ENCODE peak calls at places on chromosome 12, in seven cellular contexts. One of them, this sample, is unnamed.

GRCh38 chr12:111404362-111405148 is 1.2 kb upstream of the SH2B3 start:
- DNase-seq in dorsolateral prefrontal cortex: no peak
- DNase-seq in esophagus muscularis mucosa: no peak
- DNase-seq in heart left ventricle: peak
- DNase-seq in upper lobe of right lung: no peak
- DNase-seq in colonic mucosa: peak
- DNase-seq in MM.1S: no peak
- DNase-seq in this sample: no peak

GRCh38 chr12:112419269-112420133 is 754 bp downstream of the PTPN11 start:
- DNase-seq in upper lobe of right lung: peak
- DNase-seq in colonic mucosa: peak
- DNase-seq in MM.1S: peak
- DNase-seq in dorsolateral prefrontal cortex: no peak
- DNase-seq in esophagus muscularis mucosa: peak
- DNase-seq in heart left ventricle: peak
- DNase-seq in this sample: no peak

GRCh38 chr12:62637679-62638078 is 171.1 kb downstream of the MON2 start:
- DNase-seq in heart left ventricle: no peak
- DNase-seq in colonic mucosa: no peak
- DNase-seq in dorsolateral prefrontal cortex: no peak
- DNase-seq in esophagus muscularis mucosa: no peak
- DNase-seq in MM.1S: no peak
- DNase-seq in upper lobe of right lung: no peak
- DNase-seq in this sample: no peak

GRCh38 chr12:58765653-58766554 is 154.4 kb downstream of the LRIG3 start:
- DNase-seq in dorsolateral prefrontal cortex: no peak
- DNase-seq in MM.1S: no peak
- DNase-seq in heart left ventricle: no peak
- DNase-seq in colonic mucosa: no peak
- DNase-seq in esophagus muscularis mucosa: no peak
- DNase-seq in upper lobe of right lung: no peak
- DNase-seq in this sample: no peak

GRCh38 chr12:87813476-87814234 is 215.5 kb downstream of the C12orf50 start:
- DNase-seq in dorsolateral prefrontal cortex: no peak
- DNase-seq in heart left ventricle: no peak
- DNase-seq in esophagus muscularis mucosa: no peak
- DNase-seq in upper lobe of right lung: no peak
- DNase-seq in MM.1S: no peak
- DNase-seq in colonic mucosa: no peak
- DNase-seq in this sample: no peak

GRCh38 chr12:52726451-52726850 is 23.1 kb upstream of the KRT77 start:
- DNase-seq in colonic mucosa: no peak
- DNase-seq in dorsolateral prefrontal cortex: no peak
- DNase-seq in heart left ventricle: no peak
- DNase-seq in MM.1S: no peak
- DNase-seq in upper lobe of right lung: no peak
- DNase-seq in esophagus muscularis mucosa: no peak
- DNase-seq in this sample: no peak

GRCh38 chr12:100851637-100852036 is 57.1 kb downstream of the ANO4 start:
- DNase-seq in esophagus muscularis mucosa: no peak
- DNase-seq in upper lobe of right lung: no peak
- DNase-seq in MM.1S: no peak
- DNase-seq in dorsolateral prefrontal cortex: no peak
- DNase-seq in heart left ventricle: no peak
- DNase-seq in colonic mucosa: no peak
- DNase-seq in this sample: no peak

GRCh38 chr12:128784030-128784770 is 39.6 kb downstream of the SLC15A4 start:
- DNase-seq in MM.1S: no peak
- DNase-seq in upper lobe of right lung: peak
- DNase-seq in heart left ventricle: no peak
- DNase-seq in dorsolateral prefrontal cortex: no peak
- DNase-seq in colonic mucosa: no peak
- DNase-seq in esophagus muscularis mucosa: no peak
- DNase-seq in this sample: no peak

GRCh38 chr12:113239811-113240331 is 18.6 kb downstream of the TPCN1 start:
- DNase-seq in upper lobe of right lung: no peak
- DNase-seq in colonic mucosa: peak
- DNase-seq in MM.1S: no peak
- DNase-seq in heart left ventricle: no peak
- DNase-seq in esophagus muscularis mucosa: no peak
- DNase-seq in dorsolateral prefrontal cortex: no peak
- DNase-seq in this sample: no peak

GRCh38 chr12:100413006-100413405 is 56.1 kb downstream of the SLC17A8 start:
- DNase-seq in upper lobe of right lung: no peak
- DNase-seq in MM.1S: no peak
- DNase-seq in dorsolateral prefrontal cortex: no peak
- DNase-seq in heart left ventricle: no peak
- DNase-seq in esophagus muscularis mucosa: no peak
- DNase-seq in colonic mucosa: no peak
- DNase-seq in this sample: no peak

GRCh38 chr12:15933751-15934150 is 22.6 kb downstream of the DERA start:
- DNase-seq in esophagus muscularis mucosa: no peak
- DNase-seq in colonic mucosa: no peak
- DNase-seq in heart left ventricle: no peak
- DNase-seq in dorsolateral prefrontal cortex: no peak
- DNase-seq in MM.1S: no peak
- DNase-seq in upper lobe of right lung: no peak
- DNase-seq in this sample: no peak

GRCh38 chr12:111355181-111355925 is 13.5 kb downstream of the PHETA1 start:
- DNase-seq in dorsolateral prefrontal cortex: no peak
- DNase-seq in colonic mucosa: no peak
- DNase-seq in esophagus muscularis mucosa: no peak
- DNase-seq in upper lobe of right lung: no peak
- DNase-seq in heart left ventricle: no peak
- DNase-seq in MM.1S: no peak
- DNase-seq in this sample: no peak

GRCh38 chr12:107523760-107524558 is 161.6 kb upstream of the PWP1 start:
- DNase-seq in upper lobe of right lung: no peak
- DNase-seq in colonic mucosa: no peak
- DNase-seq in heart left ventricle: no peak
- DNase-seq in dorsolateral prefrontal cortex: no peak
- DNase-seq in MM.1S: no peak
- DNase-seq in esophagus muscularis mucosa: peak
- DNase-seq in this sample: no peak

DNA sequence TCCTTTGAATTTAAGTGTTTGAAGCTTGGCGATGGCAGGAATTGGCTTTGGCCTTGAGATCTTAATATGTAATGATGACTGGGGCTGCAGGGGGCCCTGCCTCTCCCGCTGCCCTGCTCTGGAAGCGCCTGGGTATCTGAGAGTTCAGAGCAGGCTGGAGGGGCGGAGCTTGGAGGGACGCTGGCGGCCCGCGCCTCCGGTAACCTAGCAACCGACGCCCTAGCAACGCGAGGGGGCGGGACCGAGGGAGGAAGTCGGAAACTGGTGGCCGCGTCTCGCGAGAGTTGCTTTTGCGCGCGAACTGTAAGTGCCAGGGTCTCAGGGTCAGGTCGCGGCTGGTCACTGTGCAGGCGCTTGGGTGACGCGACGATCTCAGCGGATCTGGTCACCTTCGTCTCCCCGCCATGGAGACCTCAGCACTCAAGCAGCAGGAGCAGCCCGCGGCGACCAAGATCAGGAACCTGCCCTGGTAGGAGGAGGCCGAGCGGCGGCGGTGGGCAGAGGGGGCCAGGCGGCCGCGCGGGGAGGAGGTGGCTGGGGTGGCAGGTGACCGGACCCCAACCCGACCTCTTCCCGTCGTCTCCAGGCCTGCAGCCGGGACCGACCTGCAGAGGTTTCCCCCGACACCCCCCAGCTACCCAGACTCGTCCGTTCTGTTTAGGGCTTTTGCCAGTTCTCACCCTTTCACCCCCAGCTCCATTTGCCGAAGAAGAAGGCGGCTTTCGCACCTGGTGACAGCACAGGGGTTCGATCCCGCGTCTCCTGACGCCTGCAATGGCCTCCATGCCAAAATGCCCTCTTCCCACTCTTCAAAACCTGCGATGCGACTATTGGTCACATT is at the start of gene RFC5:
- DNase-seq in MM.1S: peak
- DNase-seq in esophagus muscularis mucosa: peak
- DNase-seq in colonic mucosa: peak
- DNase-seq in heart left ventricle: peak
- DNase-seq in upper lobe of right lung: peak
- DNase-seq in dorsolateral prefrontal cortex: peak
- DNase-seq in this sample: peak
- H3K27ac ChIP-seq in MM.1S: peak
- H3K27ac ChIP-seq in esophagus muscularis mucosa: peak
- H3K27ac ChIP-seq in colonic mucosa: no peak
- H3K27ac ChIP-seq in heart left ventricle: peak
- H3K27ac ChIP-seq in upper lobe of right lung: peak
- H3K27ac ChIP-seq in dorsolateral prefrontal cortex: no peak
- H3K27ac ChIP-seq in this sample: peak

GRCh38 chr12:89416049-89416792 is 63.9 kb upstream of the DUSP6 start:
- DNase-seq in dorsolateral prefrontal cortex: no peak
- DNase-seq in heart left ventricle: no peak
- DNase-seq in MM.1S: no peak
- DNase-seq in colonic mucosa: no peak
- DNase-seq in upper lobe of right lung: no peak
- DNase-seq in esophagus muscularis mucosa: no peak
- DNase-seq in this sample: no peak

GRCh38 chr12:89414851-89415250 is 62.5 kb upstream of the DUSP6 start:
- DNase-seq in esophagus muscularis mucosa: no peak
- DNase-seq in upper lobe of right lung: no peak
- DNase-seq in heart left ventricle: no peak
- DNase-seq in colonic mucosa: no peak
- DNase-seq in dorsolateral prefrontal cortex: no peak
- DNase-seq in MM.1S: no peak
- DNase-seq in this sample: no peak

GRCh38 chr12:89414322-89414721 is 62.0 kb upstream of the DUSP6 start:
- DNase-seq in esophagus muscularis mucosa: peak
- DNase-seq in MM.1S: no peak
- DNase-seq in dorsolateral prefrontal cortex: no peak
- DNase-seq in upper lobe of right lung: no peak
- DNase-seq in colonic mucosa: no peak
- DNase-seq in heart left ventricle: no peak
- DNase-seq in this sample: no peak

GRCh38 chr12:89418228-89418910 is 66.1 kb upstream of the DUSP6 start:
- DNase-seq in upper lobe of right lung: no peak
- DNase-seq in dorsolateral prefrontal cortex: no peak
- DNase-seq in heart left ventricle: peak
- DNase-seq in esophagus muscularis mucosa: peak
- DNase-seq in colonic mucosa: no peak
- DNase-seq in MM.1S: no peak
- DNase-seq in this sample: no peak

GRCh38 chr12:89417246-89417977 is 65.1 kb upstream of the DUSP6 start:
- DNase-seq in upper lobe of right lung: no peak
- DNase-seq in heart left ventricle: no peak
- DNase-seq in dorsolateral prefrontal cortex: no peak
- DNase-seq in colonic mucosa: no peak
- DNase-seq in MM.1S: no peak
- DNase-seq in esophagus muscularis mucosa: peak
- DNase-seq in this sample: no peak
- H3K27ac ChIP-seq in upper lobe of right lung: peak
- H3K27ac ChIP-seq in heart left ventricle: peak
- H3K27ac ChIP-seq in dorsolateral prefrontal cortex: no peak
- H3K27ac ChIP-seq in colonic mucosa: no peak
- H3K27ac ChIP-seq in MM.1S: no peak
- H3K27ac ChIP-seq in esophagus muscularis mucosa: peak
- H3K27ac ChIP-seq in this sample: no peak

DNA sequence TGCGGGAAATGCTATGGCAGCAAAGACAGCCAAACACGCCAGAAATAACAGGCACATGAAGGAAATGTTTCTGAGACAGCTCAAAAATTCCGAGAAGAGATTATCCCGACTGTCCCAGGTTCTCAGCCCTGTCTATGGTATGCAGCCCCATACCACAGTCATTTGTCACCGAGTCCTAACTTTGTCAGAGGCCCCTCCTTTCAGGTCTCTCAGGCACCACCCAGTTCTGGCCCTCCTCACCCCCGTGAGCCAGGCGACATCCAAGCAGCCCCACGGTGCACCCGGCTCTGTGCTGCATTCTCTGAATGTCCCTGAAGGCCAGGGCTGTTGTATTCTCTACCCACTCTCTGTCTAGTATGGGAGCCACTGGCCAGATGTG is 24.0 kb downstream of the SSH1 start:
- DNase-seq in upper lobe of right lung: no peak
- DNase-seq in dorsolateral prefrontal cortex: no peak
- DNase-seq in heart left ventricle: no peak
- DNase-seq in esophagus muscularis mucosa: no peak
- DNase-seq in MM.1S: no peak
- DNase-seq in colonic mucosa: no peak
- DNase-seq in this sample: no peak
- H3K27ac ChIP-seq in upper lobe of right lung: peak
- H3K27ac ChIP-seq in dorsolateral prefrontal cortex: peak
- H3K27ac ChIP-seq in heart left ventricle: peak
- H3K27ac ChIP-seq in esophagus muscularis mucosa: peak
- H3K27ac ChIP-seq in MM.1S: no peak
- H3K27ac ChIP-seq in colonic mucosa: peak
- H3K27ac ChIP-seq in this sample: peak

DNA sequence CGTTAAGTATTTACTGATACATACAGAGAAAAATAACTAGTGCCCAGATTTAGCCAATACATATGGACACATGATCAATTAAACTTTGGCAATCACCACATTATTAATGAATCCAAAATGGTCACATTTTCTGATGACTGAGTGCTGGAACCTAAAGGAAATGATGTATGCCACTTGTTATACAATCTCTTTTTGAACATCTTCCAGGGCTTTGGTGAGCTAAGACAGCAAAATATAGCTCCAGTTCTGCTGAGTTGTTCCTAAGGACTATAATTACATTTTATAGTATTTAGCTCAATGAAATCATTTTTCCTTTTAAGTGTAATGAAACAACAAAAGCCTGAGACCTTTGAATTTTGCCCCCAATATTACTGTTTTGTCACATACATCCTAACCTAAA is 329.1 kb upstream of the ATP2B1 start:
- DNase-seq in esophagus muscularis mucosa: no peak
- DNase-seq in dorsolateral prefrontal cortex: no peak
- DNase-seq in MM.1S: no peak
- DNase-seq in upper lobe of right lung: no peak
- DNase-seq in colonic mucosa: no peak
- DNase-seq in heart left ventricle: no peak
- DNase-seq in this sample: no peak
- H3K27ac ChIP-seq in esophagus muscularis mucosa: no peak
- H3K27ac ChIP-seq in dorsolateral prefrontal cortex: no peak
- H3K27ac ChIP-seq in MM.1S: no peak
- H3K27ac ChIP-seq in upper lobe of right lung: no peak
- H3K27ac ChIP-seq in colonic mucosa: no peak
- H3K27ac ChIP-seq in heart left ventricle: no peak
- H3K27ac ChIP-seq in this sample: no peak

GRCh38 chr12:54329756-54330155 is 4.8 kb downstream of the COPZ1 start:
- DNase-seq in heart left ventricle: no peak
- DNase-seq in upper lobe of right lung: no peak
- DNase-seq in dorsolateral prefrontal cortex: no peak
- DNase-seq in esophagus muscularis mucosa: no peak
- DNase-seq in colonic mucosa: no peak
- DNase-seq in MM.1S: no peak
- DNase-seq in this sample: no peak
- H3K27ac ChIP-seq in heart left ventricle: no peak
- H3K27ac ChIP-seq in upper lobe of right lung: no peak
- H3K27ac ChIP-seq in dorsolateral prefrontal cortex: no peak
- H3K27ac ChIP-seq in esophagus muscularis mucosa: no peak
- H3K27ac ChIP-seq in colonic mucosa: peak
- H3K27ac ChIP-seq in MM.1S: no peak
- H3K27ac ChIP-seq in this sample: no peak

This sample was measured in substantia nigra.